ENCODE peak calls at places on chromosomes 13 and 19, in seven cellular contexts. Y is spleen, P is foreskin fibroblast, J is NCI-H1105 treated with DMSO at 0.1 percent for 48 hours, K is activated gamma-delta T cell, B is IMR-90, U is HCT116. C is an unnamed sample.

GRCh38 chr13:60756306-60756705 is 359.3 kb downstream of the TDRD3 start:
- DNase-seq in Y (no peak), P (no peak), J (no peak), K (no peak), B (no peak), U (no peak), C (no peak)

GRCh38 chr13:20359335-20359734 is 127.2 kb upstream of the GJB6 start:
- DNase-seq in Y (no peak), P (peak; percentile 83), J (no peak), K (no peak), B (peak; percentile 99), U (peak; percentile 6), C (no peak)

GRCh38 chr19:39193785-39194184 is 3.0 kb upstream of the NCCRP1 start:
- DNase-seq in Y (no peak), P (no peak), J (no peak), K (no peak), B (no peak), U (no peak), C (no peak)

GRCh38 chr13:40969169-40969901 is 49.8 kb downstream of the ELF1 start:
- DNase-seq in Y (no peak), P (no peak), J (no peak), K (no peak), B (no peak), U (no peak), C (no peak)

GRCh38 chr19:52171321-52172169 is at the start of gene ZNF836:
- DNase-seq in Y (peak; percentile 96), P (peak; percentile 90), J (peak; percentile 83), K (peak; percentile 72), B (peak; percentile 59), U (no peak), C (peak; percentile 87)

GRCh38 chr13:76697277-76697676 is 188.9 kb downstream of the KCTD12 start:
- DNase-seq in Y (no peak), P (no peak), J (no peak), K (no peak), B (no peak), U (no peak), C (no peak)

GRCh38 chr13:49020328-49020727 is 44.6 kb downstream of the FNDC3A start:
- DNase-seq in Y (no peak), P (no peak), J (no peak), K (no peak), B (no peak), U (no peak), C (no peak)

GRCh38 chr19:42199440-42200115 is 17.9 kb downstream of the DEDD2 start:
- DNase-seq in Y (peak; percentile 94), P (no peak), J (no peak), K (peak; percentile 36), B (no peak), U (no peak), C (no peak)

GRCh38 chr13:45873491-45874360 is 22.2 kb upstream of the SIAH3 start:
- DNase-seq in Y (no peak), P (peak; percentile 57), J (no peak), K (no peak), B (no peak), U (peak; percentile 50), C (no peak)

GRCh38 chr13:113837554-113838355 is 26.1 kb downstream of the GAS6 start:
- DNase-seq in Y (no peak), P (peak; percentile 100), J (peak; percentile 57), K (no peak), B (peak; percentile 98), U (peak; percentile 67), C (peak; percentile 37)

GRCh38 chr19:48715681-48716171 is 3.8 kb downstream of the MAMSTR start:
- DNase-seq in Y (no peak), P (peak; percentile 74), J (no peak), K (no peak), B (no peak), U (no peak), C (no peak)

GRCh38 chr13:67554296-67554695 is 324.2 kb upstream of the PCDH9 start:
- DNase-seq in Y (no peak), P (no peak), J (no peak), K (no peak), B (peak; percentile 51), U (no peak), C (no peak)

GRCh38 chr13:29428310-29428991 is 167.0 kb downstream of the SLC7A1 start:
- DNase-seq in Y (no peak), P (peak; percentile 51), J (peak; percentile 43), K (no peak), B (no peak), U (peak; percentile 6), C (peak; percentile 24)

GRCh38 chr19:40443930-40444180 is 280 bp downstream of the SERTAD3 start:
- DNase-seq in Y (no peak), P (no peak), J (no peak), K (no peak), B (no peak), U (no peak), C (peak; percentile 41)

GRCh38 chr19:31963741-31964140 is 381.7 kb upstream of the ZNF507 start:
- DNase-seq in Y (no peak), P (no peak), J (no peak), K (no peak), B (no peak), U (no peak), C (no peak)

GRCh38 chr19:34725400-34725799 is 8.6 kb upstream of the ZNF181 start:
- DNase-seq in Y (no peak), P (no peak), J (no peak), K (no peak), B (no peak), U (no peak), C (no peak)

GRCh38 chr13:28531195-28531955 is 36.4 kb upstream of the FLT1 start:
- DNase-seq in Y (peak; percentile 82), P (peak; percentile 71), J (peak; percentile 9), K (no peak), B (peak; percentile 30), U (no peak), C (peak; percentile 29)

GRCh38 chr13:47337781-47338507 is 441.1 kb upstream of the HTR2A start:
- DNase-seq in Y (no peak), P (peak; percentile 81), J (no peak), K (no peak), B (peak; percentile 90), U (no peak), C (no peak)

GRCh38 chr13:73173160-73173905 is 114.5 kb downstream of the KLF5 start:
- DNase-seq in Y (no peak), P (no peak), J (peak; percentile 3), K (no peak), B (no peak), U (no peak), C (no peak)

GRCh38 chr13:94620286-94620896 is 18.7 kb downstream of the GPR180 start:
- DNase-seq in Y (no peak), P (peak; percentile 62), J (peak; percentile 47), K (no peak), B (peak; percentile 41), U (peak; percentile 15), C (peak; percentile 71)

GRCh38 chr19:47415953-47416666 is 3.2 kb downstream of the MEIS3 start:
- DNase-seq in Y (no peak), P (no peak), J (no peak), K (no peak), B (no peak), U (no peak), C (no peak)

GRCh38 chr13:23510979-23511735 is 59.1 kb upstream of the TNFRSF19 start:
- DNase-seq in Y (no peak), P (peak; percentile 54), J (no peak), K (no peak), B (peak; percentile 75), U (peak; percentile 6), C (no peak)

C was measured in NCI-H146.